ENCODE peak calls at places on chromosomes 2 and 18, in six cellular contexts. D is fibroblast of lung, O is astrocyte, R is DND-41, L is SJSA1, P is GM23248. N is an unnamed sample.

GRCh38 chr2:220127857-220128256 is 500.4 kb downstream of the SLC4A3 start:
- DNase-seq in O (no peak), L (no peak), R (no peak), P (no peak), D (no peak), N (no peak)

GRCh38 chr2:170815746-170816498 is 765 bp upstream of the GAD1 start:
- DNase-seq in D (peak), L (peak), O (peak), P (peak), R (peak), N (no peak)

GRCh38 chr2:151826737-151827157 is 1.5 kb downstream of the ARL5A start:
- DNase-seq in P (peak), D (peak), O (peak), L (no peak), R (no peak), N (no peak)

GRCh38 chr2:104774631-104775030 is 79.3 kb upstream of the POU3F3 start:
- DNase-seq in P (no peak), O (peak), R (no peak), L (no peak), D (peak), N (no peak)

GRCh38 chr2:110869472-110870446 is 137.4 kb downstream of the ACOXL start:
- DNase-seq in L (no peak), O (peak), P (peak), D (peak), R (no peak), N (no peak)

GRCh38 chr2:90207454-90208058 is 1516.1 kb downstream of the RPIA start:
- DNase-seq in D (no peak), P (peak), O (no peak), R (peak), L (no peak), N (no peak)

GRCh38 chr18:55038162-55038561 is 78.9 kb upstream of the CCDC68 start:
- DNase-seq in D (peak), R (no peak), L (no peak), O (peak), P (peak), N (no peak)

GRCh38 chr2:73839653-73840411 is 11.1 kb downstream of the STAMBP start:
- DNase-seq in L (no peak), D (peak), R (no peak), O (no peak), P (peak), N (no peak)

GRCh38 chr2:240208096-240208495 is 67.6 kb upstream of the OTOS start:
- DNase-seq in O (no peak), P (no peak), L (no peak), R (no peak), D (no peak), N (no peak)

GRCh38 chr2:101106453-101107181 is 44.6 kb downstream of the TBC1D8 start:
- DNase-seq in D (no peak), L (no peak), P (no peak), O (no peak), R (no peak), N (no peak)

GRCh38 chr2:152354909-152355308 is 19.9 kb downstream of the FMNL2 start:
- DNase-seq in D (peak), L (no peak), O (no peak), P (peak), R (no peak), N (no peak)

GRCh38 chr18:79411614-79412526 is 16.1 kb downstream of the NFATC1 start:
- DNase-seq in R (no peak), P (no peak), O (no peak), L (no peak), D (no peak), N (no peak)

GRCh38 chr18:24543408-24544140 is 83.1 kb downstream of the HRH4 start:
- DNase-seq in D (no peak), O (no peak), L (no peak), P (no peak), R (no peak), N (no peak)

GRCh38 chr2:19861771-19862170 is 40.0 kb downstream of the TTC32 start:
- DNase-seq in R (no peak), O (peak), P (peak), L (no peak), D (peak), N (no peak)

DNA sequence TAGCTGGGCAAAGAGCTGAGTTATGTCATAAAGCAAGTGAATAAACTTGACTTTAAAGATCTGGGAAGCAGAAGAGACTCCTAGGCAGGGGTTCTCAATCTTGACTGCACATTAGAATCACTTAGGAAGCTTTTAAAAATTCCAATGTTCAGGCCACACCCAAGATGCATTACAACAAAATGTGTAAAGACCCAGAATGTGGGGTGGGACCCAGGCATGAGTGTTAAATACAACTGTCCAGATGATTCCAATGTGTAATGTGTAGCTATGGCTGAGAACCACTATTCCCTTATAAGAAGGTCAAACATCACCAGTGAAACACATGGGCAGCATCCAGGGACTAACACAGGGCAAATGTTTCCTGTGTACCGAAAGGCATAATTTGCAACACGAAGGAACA is 74.4 kb upstream of the STK17B start:
- DNase-seq in L (no peak), P (peak), R (no peak), O (no peak), D (no peak), N (no peak)
- H3K27ac ChIP-seq in L (peak), P (peak), R (peak), O (no peak), D (no peak), N (no peak)

GRCh38 chr18:1393929-1394328 is 489.3 kb downstream of the ADCYAP1 start:
- DNase-seq in D (no peak), L (no peak), P (no peak), O (no peak), R (no peak), N (no peak)
- H3K27ac ChIP-seq in D (no peak), L (no peak), P (no peak), O (no peak), R (no peak), N (no peak)

GRCh38 chr2:234587341-234588053 is 90.6 kb upstream of the ARL4C start:
- DNase-seq in O (peak), P (no peak), D (peak), R (no peak), L (peak), N (no peak)

GRCh38 chr2:234592541-234592940 is 95.7 kb upstream of the ARL4C start:
- DNase-seq in O (no peak), R (no peak), P (no peak), D (no peak), L (no peak), N (no peak)

GRCh38 chr2:234583331-234583730 is 86.5 kb upstream of the ARL4C start:
- DNase-seq in D (no peak), O (no peak), R (no peak), L (no peak), P (no peak), N (no peak)

GRCh38 chr2:234590076-234590475 is 93.2 kb upstream of the ARL4C start:
- DNase-seq in D (no peak), P (no peak), L (no peak), R (no peak), O (no peak), N (no peak)

GRCh38 chr2:234588054-234588430 is 91.2 kb upstream of the ARL4C start:
- DNase-seq in D (peak), R (no peak), O (peak), L (no peak), P (no peak), N (no peak)
- H3K27ac ChIP-seq in D (no peak), R (no peak), O (peak), L (peak), P (no peak), N (no peak)

DNA sequence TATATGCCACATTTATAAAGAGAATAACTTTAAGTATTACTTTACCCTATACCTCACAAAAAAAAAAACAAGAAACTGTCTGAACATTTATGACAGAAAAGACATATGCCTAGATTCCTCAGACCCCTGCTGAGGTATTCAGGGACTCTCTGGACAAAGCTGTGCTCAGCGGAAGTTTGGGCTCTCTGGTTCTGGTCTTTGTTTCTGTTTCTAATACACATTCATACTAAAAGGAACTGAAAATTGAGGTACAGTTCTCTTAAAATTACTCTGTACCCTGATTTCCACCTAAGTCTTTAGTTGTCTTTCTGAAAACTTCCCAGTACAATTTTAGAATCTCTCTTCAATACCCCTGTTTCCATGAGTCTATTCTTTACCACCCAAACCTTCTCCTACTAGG is 160.3 kb downstream of the IKZF2 start:
- DNase-seq in L (no peak), D (no peak), R (no peak), P (no peak), O (no peak), N (no peak)
- H3K27ac ChIP-seq in L (no peak), D (no peak), R (no peak), P (no peak), O (no peak), N (no peak)

DNA sequence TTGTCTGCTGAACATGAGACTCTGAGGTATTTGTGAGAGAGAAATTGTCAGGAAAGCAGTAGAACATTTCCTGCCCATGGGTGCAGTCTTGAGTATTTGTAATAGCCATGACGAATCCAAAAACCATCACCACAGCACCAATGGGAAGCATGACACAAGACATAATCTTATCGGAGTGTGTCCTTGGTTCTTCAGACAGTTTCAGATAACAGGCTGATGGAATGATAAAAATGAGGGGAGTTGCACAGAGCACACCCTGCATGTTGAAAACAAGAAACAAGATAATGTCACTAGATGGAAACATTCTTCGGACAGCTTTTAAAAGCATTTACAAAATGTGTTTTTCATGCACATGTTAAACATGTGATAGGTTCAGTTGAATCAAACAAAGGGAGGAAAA is 56.9 kb downstream of the SLC38A11 start:
- DNase-seq in O (peak), L (no peak), D (peak), P (peak), R (no peak), N (no peak)
- H3K27ac ChIP-seq in O (peak), L (no peak), D (no peak), P (no peak), R (no peak), N (no peak)

DNA sequence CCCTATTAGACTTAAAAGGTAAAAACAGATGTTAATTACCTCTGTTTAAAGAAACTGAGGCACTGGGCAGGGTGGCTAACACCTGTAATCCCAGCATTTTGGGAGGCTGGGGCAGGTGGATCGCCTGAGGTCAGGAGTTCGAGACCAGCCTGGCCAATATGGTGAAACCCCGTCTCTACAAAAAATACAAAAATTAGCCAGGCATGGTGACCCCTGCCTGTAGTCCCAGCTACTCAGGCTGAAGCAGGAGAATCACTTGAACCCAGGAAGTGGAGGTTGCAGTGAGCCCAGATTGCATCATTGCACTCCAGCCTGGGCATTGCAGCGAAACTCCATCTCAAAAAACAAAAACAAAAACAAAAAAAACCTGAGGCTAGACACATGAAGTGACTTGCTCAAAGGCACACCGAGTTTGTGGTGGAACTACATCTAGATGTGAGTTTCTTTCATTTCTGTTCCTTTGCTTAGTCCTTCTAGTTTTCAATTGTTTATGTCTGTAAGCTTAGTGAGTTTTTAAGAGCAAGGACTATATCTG is 40.7 kb downstream of the SLC4A1AP start:
- DNase-seq in O (no peak), R (no peak), P (peak), L (no peak), D (no peak), N (no peak)
- H3K27ac ChIP-seq in O (peak), R (no peak), P (peak), L (no peak), D (peak), N (peak)

GRCh38 chr2:203650860-203651613 is 55.4 kb upstream of the CD28 start:
- DNase-seq in O (peak), P (peak), R (peak), L (no peak), D (peak), N (no peak)
- H3K27ac ChIP-seq in O (no peak), P (peak), R (no peak), L (no peak), D (no peak), N (peak)

DNA sequence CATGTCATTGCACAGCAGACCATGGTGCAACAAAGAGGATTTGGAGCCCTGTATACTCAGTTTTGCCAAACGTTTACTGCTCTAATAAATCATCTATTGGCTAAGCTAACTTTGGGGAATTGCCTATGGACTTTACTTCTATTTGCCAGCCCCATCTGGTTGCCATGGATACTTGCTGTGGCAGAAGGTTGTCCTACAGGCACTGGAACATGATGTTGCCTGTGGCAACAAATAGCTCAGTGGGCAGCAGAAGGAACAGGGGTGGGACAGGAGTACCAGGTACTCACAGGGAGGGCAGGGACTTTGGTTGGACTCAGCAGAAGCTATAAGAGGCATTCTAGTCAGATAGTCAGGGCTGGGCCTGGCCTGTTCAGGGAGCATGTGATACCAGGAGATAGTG is 129.8 kb downstream of the CCDC85A start:
- DNase-seq in R (no peak), P (no peak), L (no peak), O (no peak), D (no peak), N (no peak)
- H3K27ac ChIP-seq in R (no peak), P (no peak), L (no peak), O (no peak), D (no peak), N (no peak)

N was measured in right atrium auricular region.